ENCODE peak calls at places on chromosomes 13 and 19, in six cellular contexts. A is GM12878, N is K562, G is H1, C is HCT116, M is HepG2. B is an unnamed sample.

GRCh38 chr13:29573190-29573589 is 22.3 kb downstream of the SLC7A1 start:
- DNase-seq in N (no peak), C (no peak), M (no peak), G (no peak), A (no peak), B (no peak)

GRCh38 chr13:35448465-35448864 is 28.0 kb downstream of the MAB21L1 start:
- DNase-seq in C (no peak), M (no peak), A (no peak), G (no peak), N (no peak), B (no peak)

GRCh38 chr13:94252209-94252608 is 227.3 kb downstream of the DCT start:
- DNase-seq in G (no peak), N (no peak), A (no peak), M (no peak), C (no peak), B (no peak)

GRCh38 chr19:34254552-34255432 is at the start of gene GARRE1:
- DNase-seq in N (peak), G (no peak), C (no peak), A (no peak), M (no peak), B (no peak)

GRCh38 chr19:13995017-13995728 is 10.9 kb downstream of the RFX1 start:
- DNase-seq in A (no peak), M (no peak), N (no peak), G (no peak), C (no peak), B (no peak)

GRCh38 chr13:59587030-59587429 is 576.7 kb downstream of the DIAPH3 start:
- DNase-seq in G (no peak), C (no peak), N (no peak), A (no peak), M (no peak), B (no peak)

GRCh38 chr19:42313840-42314755 is 989 bp downstream of the TMEM145 start:
- DNase-seq in M (no peak), A (no peak), G (no peak), N (no peak), C (no peak), B (no peak)

GRCh38 chr19:45681391-45682015 is 10.2 kb downstream of the SNRPD2 start:
- DNase-seq in G (no peak), M (peak), N (peak), A (no peak), C (peak), B (peak)

GRCh38 chr19:23718802-23719201 is 31.8 kb upstream of the ZNF675 start:
- DNase-seq in N (no peak), M (no peak), G (no peak), A (no peak), C (no peak), B (peak)

GRCh38 chr19:3175761-3176714 is 2.5 kb upstream of the S1PR4 start:
- DNase-seq in G (no peak), A (peak), M (no peak), N (no peak), C (peak), B (no peak)

GRCh38 chr13:79405501-79405830 is 589 bp downstream of the RBM26 start:
- DNase-seq in G (no peak), A (no peak), M (no peak), N (no peak), C (no peak), B (peak)

GRCh38 chr19:18676692-18677091 is 6.8 kb upstream of the CRTC1 start:
- DNase-seq in A (no peak), M (no peak), C (no peak), G (no peak), N (no peak), B (no peak)

GRCh38 chr13:27406178-27406939 is 18.1 kb upstream of the GTF3A start:
- DNase-seq in M (peak), N (peak), C (no peak), A (no peak), G (no peak), B (no peak)

GRCh38 chr13:41388143-41388881 is 69.0 kb upstream of the RGCC start:
- DNase-seq in A (no peak), M (no peak), G (no peak), C (no peak), N (no peak), B (no peak)

GRCh38 chr19:35483089-35483488 is 7.2 kb downstream of the KRTDAP start:
- DNase-seq in N (no peak), C (no peak), M (no peak), G (no peak), A (no peak), B (no peak)

GRCh38 chr13:26518433-26519084 is 38.9 kb upstream of the WASF3 start:
- DNase-seq in M (no peak), C (no peak), G (no peak), N (no peak), A (no peak), B (peak)

GRCh38 chr19:6047741-6048231 is 62.5 kb downstream of the RFX2 start:
- DNase-seq in A (no peak), G (no peak), M (peak), N (peak), C (peak), B (peak)

GRCh38 chr19:33394006-33394722 is 20.7 kb downstream of the CEBPG start:
- DNase-seq in C (no peak), G (no peak), M (peak), A (no peak), N (no peak), B (no peak)

GRCh38 chr19:58228584-58229254 is at the start of gene ZNF544:
- DNase-seq in A (peak), M (peak), C (peak), G (no peak), N (peak), B (peak)

GRCh38 chr19:16039081-16039480 is 37.2 kb upstream of the TPM4 start:
- DNase-seq in N (no peak), G (no peak), M (no peak), A (no peak), C (no peak), B (no peak)

GRCh38 chr19:39398297-39398864 is 7.2 kb downstream of the MED29 start:
- DNase-seq in C (peak), M (peak), G (no peak), A (no peak), N (no peak), B (no peak)

GRCh38 chr13:96696501-96696900 is 297.8 kb downstream of the OXGR1 start:
- DNase-seq in M (no peak), G (no peak), N (no peak), C (no peak), A (no peak), B (no peak)

GRCh38 chr19:15115080-15115479 is 7.9 kb downstream of the SYDE1 start:
- DNase-seq in A (no peak), G (no peak), M (no peak), C (no peak), N (no peak), B (no peak)

GRCh38 chr13:47546963-47547345 is 454.1 kb downstream of the SUCLA2 start:
- DNase-seq in A (no peak), N (no peak), G (no peak), C (no peak), M (no peak), B (no peak)

GRCh38 chr13:53238241-53238640 is 209.6 kb downstream of the OLFM4 start:
- DNase-seq in C (no peak), G (no peak), N (no peak), A (no peak), M (no peak), B (no peak)

GRCh38 chr19:16834747-16835146 is 5.5 kb downstream of the SIN3B start:
- DNase-seq in M (no peak), A (no peak), N (no peak), G (no peak), C (no peak), B (no peak)

GRCh38 chr19:46192990-46193650 is 36.4 kb upstream of the IGFL1 start:
- DNase-seq in C (no peak), A (no peak), N (peak), M (peak), G (no peak), B (no peak)

GRCh38 chr19:4369888-4370260 is 26.5 kb downstream of the MPND start:
- DNase-seq in C (no peak), A (no peak), G (no peak), M (no peak), N (no peak), B (no peak)

GRCh38 chr13:46905249-46905648 is 8.4 kb upstream of the HTR2A start:
- DNase-seq in C (no peak), N (no peak), M (no peak), A (no peak), G (peak), B (no peak)

GRCh38 chr13:36193151-36193855 is 21.1 kb downstream of the SOHLH2 start:
- DNase-seq in N (no peak), C (no peak), G (no peak), A (no peak), M (no peak), B (no peak)

GRCh38 chr13:79988573-79988972 is 352.4 kb downstream of the SPRY2 start:
- DNase-seq in M (no peak), C (no peak), G (no peak), N (no peak), A (no peak), B (no peak)

GRCh38 chr13:109657395-109657794 is 129.0 kb downstream of the IRS2 start:
- DNase-seq in N (no peak), G (no peak), A (no peak), C (no peak), M (no peak), B (no peak)

GRCh38 chr13:96273196-96273595 is 183.3 kb downstream of the HS6ST3 start:
- DNase-seq in N (no peak), M (no peak), A (no peak), C (no peak), G (no peak), B (no peak)

GRCh38 chr19:31535691-31536460 is 186.6 kb upstream of the TSHZ3 start:
- DNase-seq in G (no peak), N (no peak), C (no peak), M (no peak), A (no peak), B (no peak)

GRCh38 chr19:48991823-48992570 is 1.1 kb downstream of the GYS1 start:
- DNase-seq in G (no peak), N (peak), A (no peak), C (no peak), M (no peak), B (no peak)

GRCh38 chr19:48992571-48993174 is 436 bp downstream of the GYS1 start:
- DNase-seq in M (no peak), N (peak), C (no peak), G (no peak), A (no peak), B (no peak)

GRCh38 chr19:48991011-48991609 is 2.0 kb downstream of the GYS1 start:
- DNase-seq in C (no peak), N (no peak), A (no peak), G (no peak), M (no peak), B (no peak)

GRCh38 chr19:48994035-48994386 is 324 bp downstream of the RUVBL2 start:
- DNase-seq in G (no peak), N (no peak), C (no peak), A (no peak), M (no peak), B (no peak)

DNA sequence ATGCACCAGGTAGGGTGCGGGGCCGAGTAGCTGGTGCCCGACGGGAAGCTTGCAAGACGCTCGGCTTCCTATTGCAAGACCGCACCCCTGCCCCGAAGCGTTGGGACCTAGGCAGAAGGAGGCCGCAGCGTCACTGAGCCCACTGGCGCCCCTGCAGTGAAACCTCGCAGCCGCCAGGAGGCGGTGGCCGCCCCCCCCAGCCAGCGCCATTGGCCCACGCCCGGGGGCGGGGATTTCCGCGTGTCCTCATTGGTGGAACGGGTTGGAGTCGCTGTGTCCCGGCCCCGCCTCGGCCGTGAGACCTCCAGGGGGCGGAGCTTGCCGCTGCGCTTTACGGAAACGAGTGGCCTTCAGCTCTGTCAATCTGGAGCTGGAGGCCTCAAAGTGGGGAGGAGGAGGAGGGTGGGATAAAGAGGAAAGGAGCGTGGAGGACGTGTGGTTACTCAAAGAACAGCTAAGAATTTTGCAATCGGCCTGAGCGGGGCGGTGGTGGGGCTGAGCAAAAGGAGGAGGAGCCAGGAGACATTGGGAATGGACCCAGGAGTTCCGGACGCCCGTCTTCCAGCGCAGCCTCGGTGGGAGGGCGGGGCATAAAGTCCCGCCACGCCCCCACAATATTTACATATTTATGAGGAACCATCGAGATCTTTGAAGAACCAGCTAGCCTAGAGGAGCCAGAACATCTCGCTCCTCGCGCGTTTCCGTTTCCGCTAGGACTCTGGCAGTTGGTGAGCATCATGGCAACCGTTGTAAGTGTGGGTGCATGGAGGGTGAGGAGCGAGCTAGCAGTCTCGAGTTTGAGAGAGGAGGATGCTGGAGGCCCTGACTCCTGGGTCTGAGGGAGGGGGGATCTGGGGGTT is at the start of the genes GYS1 and RUVBL2:
- DNase-seq in A (peak), G (peak), C (peak), M (peak), N (peak), B (peak)
- TF ChIP-seq ZNF274 in A (no peak), G (no peak), C (no peak), M (peak), N (no peak), B (no peak)

DNA sequence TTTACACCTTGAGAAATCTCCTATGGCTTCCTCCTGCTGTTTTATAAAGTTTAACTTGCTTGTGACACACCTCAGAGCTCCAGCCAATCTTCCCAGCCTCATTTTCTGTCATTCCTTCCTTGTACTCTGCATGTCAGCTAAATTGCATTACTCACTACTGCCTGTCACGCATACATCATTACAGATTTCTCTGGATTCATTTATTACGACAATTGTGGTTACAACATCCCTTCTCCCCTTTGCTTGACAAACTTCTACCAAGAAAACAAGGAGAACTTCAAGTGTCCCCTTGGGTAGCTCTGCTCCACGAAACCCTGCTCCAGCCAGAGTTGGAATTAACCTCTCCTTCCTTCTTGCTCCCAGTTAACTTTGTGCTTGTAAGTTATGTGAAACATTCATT is 22.0 kb upstream of the GPR18 start:
- DNase-seq in N (no peak), G (no peak), M (no peak), C (no peak), A (no peak), B (no peak)
- TF ChIP-seq ZNF274 in N (no peak), G (no peak), M (no peak), C (no peak), A (no peak), B (no peak)

GRCh38 chr13:82569581-82569980 is 1312.7 kb downstream of the SLITRK1 start:
- DNase-seq in M (no peak), N (no peak), G (no peak), A (no peak), C (no peak), B (no peak)
- TF ChIP-seq ZNF274 in M (no peak), N (no peak), G (no peak), A (no peak), C (no peak), B (no peak)

DNA sequence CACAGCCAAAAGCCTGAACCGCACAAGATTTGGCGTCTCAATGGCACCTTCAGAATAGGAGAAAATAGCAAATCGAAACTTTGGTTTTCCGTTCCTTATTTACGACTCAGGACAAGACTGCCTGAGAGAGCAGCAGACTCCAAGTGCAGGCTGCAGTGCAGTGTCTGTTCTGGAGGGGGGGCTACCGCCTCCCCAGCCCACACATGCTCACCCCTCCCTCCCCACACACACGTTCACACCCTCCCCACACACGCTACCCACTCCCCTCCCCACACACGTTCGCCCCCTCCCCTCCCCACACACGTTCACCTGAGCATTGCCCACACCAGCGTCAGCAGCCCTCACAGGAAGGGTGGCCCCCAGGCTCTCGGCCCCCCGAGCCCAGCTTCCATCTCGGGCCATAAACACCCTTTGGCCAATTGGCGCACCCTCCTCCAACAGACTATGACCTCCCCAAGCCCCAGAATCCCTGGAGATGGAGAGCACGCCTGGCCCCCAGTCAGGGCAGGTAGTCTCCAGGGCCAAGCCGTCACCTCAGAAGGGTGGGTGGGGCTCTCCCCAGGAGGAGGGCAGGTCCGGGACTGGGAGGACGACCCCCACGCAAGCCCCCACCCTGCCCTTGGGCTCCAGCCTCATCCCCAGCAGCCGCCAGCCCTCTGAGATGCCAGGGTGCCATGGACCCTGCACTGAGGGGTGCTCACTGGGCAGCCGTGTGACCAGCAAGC is 27.6 kb downstream of the RASA3 start:
- DNase-seq in G (no peak), N (no peak), C (no peak), A (no peak), M (no peak), B (no peak)
- TF ChIP-seq ZNF274 in G (no peak), N (no peak), C (no peak), A (no peak), M (no peak), B (no peak)

DNA sequence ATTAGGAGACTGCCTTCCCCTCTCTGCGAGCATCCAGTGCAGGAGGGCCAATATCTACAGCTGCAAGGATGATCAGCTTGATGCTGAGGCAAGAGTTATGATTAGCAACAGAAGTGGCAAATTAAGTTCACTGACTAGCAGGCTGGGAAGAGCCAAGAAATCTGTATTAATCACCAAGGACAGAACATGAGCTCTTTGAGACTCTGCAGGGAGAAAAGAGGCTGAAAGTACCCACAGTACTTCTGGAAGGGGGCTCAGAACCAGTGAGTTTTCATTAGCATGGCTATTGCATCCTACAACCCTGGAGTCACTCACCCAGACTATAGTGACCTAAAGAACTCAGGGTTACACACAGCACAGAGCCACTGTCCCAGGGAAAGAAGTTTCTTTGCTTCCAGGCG is 25.9 kb upstream of the MEDAG start:
- DNase-seq in G (no peak), A (no peak), N (no peak), M (no peak), C (no peak), B (no peak)
- TF ChIP-seq ZNF274 in G (no peak), A (no peak), N (no peak), M (no peak), C (no peak), B (no peak)

DNA sequence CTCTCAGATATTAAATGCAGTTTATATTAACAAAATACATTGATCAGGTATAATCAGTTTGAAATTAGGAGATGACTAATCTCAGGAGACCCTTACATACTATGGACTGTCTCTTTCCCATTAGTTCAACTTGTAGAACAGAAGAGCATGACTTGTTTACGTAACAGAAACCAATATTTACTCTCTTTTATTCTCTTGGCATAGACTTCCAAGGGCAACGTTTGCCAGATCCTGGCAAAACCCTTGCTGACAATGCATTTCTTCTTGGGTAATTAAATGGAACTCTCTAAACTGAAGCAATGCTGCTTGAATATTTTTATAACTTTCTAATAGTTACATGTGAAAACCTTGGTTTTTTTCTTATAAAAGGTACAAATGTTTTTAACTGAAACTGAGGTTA is 68.3 kb upstream of the MYO16 start:
- DNase-seq in N (no peak), C (no peak), G (no peak), A (no peak), M (no peak), B (no peak)
- TF ChIP-seq ZNF274 in N (no peak), C (no peak), G (no peak), A (no peak), M (no peak), B (no peak)